ENCODE peak calls at places on chromosomes 5 and 9, in four cellular contexts. G is mammary epithelial cell, M is HL-60, Q is A549. D is an unnamed sample.

GRCh38 chr5:36369092-36369737 is 67.5 kb upstream of the RANBP3L start:
- DNase-seq in G (peak), Q (no peak), M (no peak), D (no peak)

GRCh38 chr5:117945261-117945660 is 1043.1 kb downstream of the DTWD2 start:
- DNase-seq in M (no peak), G (no peak), Q (no peak), D (no peak)

GRCh38 chr5:67552773-67553172 is 356.2 kb upstream of the CD180 start:
- DNase-seq in M (no peak), Q (no peak), G (no peak), D (no peak)

GRCh38 chr5:88144219-88145040 is 124.2 kb downstream of the TMEM161B start:
- DNase-seq in Q (no peak), M (no peak), G (no peak), D (peak)

GRCh38 chr5:73120222-73121108 is at the start of gene TMEM171:
- DNase-seq in G (peak), M (no peak), Q (peak), D (no peak)

GRCh38 chr5:35651002-35651756 is 33.5 kb downstream of the SPEF2 start:
- DNase-seq in Q (peak), M (no peak), G (peak), D (no peak)

GRCh38 chr5:154757647-154758406 is 2.6 kb downstream of the LARP1 start:
- DNase-seq in M (peak), Q (no peak), G (peak), D (no peak)

GRCh38 chr9:70480405-70480980 is 66.0 kb upstream of the KLF9 start:
- DNase-seq in Q (no peak), G (peak), M (no peak), D (peak)

GRCh38 chr9:121550569-121551512 is 51.2 kb upstream of the GGTA1 start:
- DNase-seq in Q (peak), M (peak), G (peak), D (no peak)

GRCh38 chr9:137070906-137071275 is 534 bp upstream of the SAPCD2 start:
- DNase-seq in Q (no peak), G (no peak), M (no peak), D (peak)

GRCh38 chr9:82031538-82032280 is 43.1 kb downstream of the SPATA31D1 start:
- DNase-seq in M (no peak), G (peak), Q (no peak), D (peak)

GRCh38 chr5:103424453-103425205 is 138.0 kb downstream of the NUDT12 start:
- DNase-seq in M (no peak), Q (no peak), G (no peak), D (no peak)

GRCh38 chr9:124725068-124725452 is 46.1 kb downstream of the NR6A1 start:
- DNase-seq in M (no peak), Q (no peak), G (no peak), D (no peak)

GRCh38 chr5:94968507-94969095 is 316.3 kb downstream of the MCTP1 start:
- DNase-seq in G (peak), Q (peak), M (peak), D (no peak)

GRCh38 chr9:94847486-94847885 is 121.0 kb downstream of the AOPEP start:
- DNase-seq in Q (no peak), G (peak), M (no peak), D (no peak)

GRCh38 chr9:2018764-2019548 is 3.8 kb downstream of the SMARCA2 start:
- DNase-seq in M (no peak), Q (no peak), G (peak), D (no peak)

GRCh38 chr5:172322028-172322965 is 38.7 kb upstream of the UBTD2 start:
- DNase-seq in M (no peak), G (peak), Q (no peak), D (no peak)

GRCh38 chr5:119336846-119337564 is 18.8 kb upstream of the TNFAIP8 start:
- DNase-seq in Q (no peak), M (no peak), G (no peak), D (no peak)
- H3K27ac ChIP-seq in Q (no peak), M (no peak), G (no peak), D (no peak)

GRCh38 chr5:79640571-79641055 is 28.4 kb downstream of the TENT2 start:
- DNase-seq in G (no peak), M (no peak), Q (no peak), D (no peak)
- H3K27ac ChIP-seq in G (no peak), M (no peak), Q (no peak), D (no peak)

GRCh38 chr5:169938439-169938838 is 41.9 kb downstream of the INSYN2B start:
- DNase-seq in M (no peak), G (no peak), Q (no peak), D (no peak)
- H3K27ac ChIP-seq in M (no peak), G (no peak), Q (no peak), D (no peak)

DNA sequence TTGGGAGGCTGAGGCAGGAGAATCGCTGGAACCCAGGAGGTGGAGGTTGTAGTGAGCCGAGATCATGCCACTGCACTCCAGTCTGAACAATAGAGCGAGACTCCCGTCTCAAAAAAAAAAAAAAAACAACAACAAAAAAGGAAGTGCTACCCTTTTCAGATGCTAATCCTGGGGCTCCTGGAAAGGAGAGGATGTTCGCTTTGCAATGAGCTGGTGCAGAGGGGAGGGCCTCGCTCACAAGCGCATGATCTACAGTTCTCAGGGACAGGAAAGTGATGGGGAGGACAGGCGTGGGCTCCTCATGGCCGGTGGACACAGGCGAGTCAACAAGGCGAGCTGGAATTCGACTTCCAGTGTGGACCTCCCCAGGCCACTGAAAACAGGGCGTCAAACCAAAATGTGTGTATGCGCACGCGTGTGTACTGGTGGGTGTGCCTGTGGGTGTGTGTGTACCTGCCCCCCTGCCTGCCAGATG is 54.2 kb downstream of the USP20 start:
- DNase-seq in M (peak), G (no peak), Q (no peak), D (no peak)
- H3K27ac ChIP-seq in M (peak), G (no peak), Q (no peak), D (peak)

DNA sequence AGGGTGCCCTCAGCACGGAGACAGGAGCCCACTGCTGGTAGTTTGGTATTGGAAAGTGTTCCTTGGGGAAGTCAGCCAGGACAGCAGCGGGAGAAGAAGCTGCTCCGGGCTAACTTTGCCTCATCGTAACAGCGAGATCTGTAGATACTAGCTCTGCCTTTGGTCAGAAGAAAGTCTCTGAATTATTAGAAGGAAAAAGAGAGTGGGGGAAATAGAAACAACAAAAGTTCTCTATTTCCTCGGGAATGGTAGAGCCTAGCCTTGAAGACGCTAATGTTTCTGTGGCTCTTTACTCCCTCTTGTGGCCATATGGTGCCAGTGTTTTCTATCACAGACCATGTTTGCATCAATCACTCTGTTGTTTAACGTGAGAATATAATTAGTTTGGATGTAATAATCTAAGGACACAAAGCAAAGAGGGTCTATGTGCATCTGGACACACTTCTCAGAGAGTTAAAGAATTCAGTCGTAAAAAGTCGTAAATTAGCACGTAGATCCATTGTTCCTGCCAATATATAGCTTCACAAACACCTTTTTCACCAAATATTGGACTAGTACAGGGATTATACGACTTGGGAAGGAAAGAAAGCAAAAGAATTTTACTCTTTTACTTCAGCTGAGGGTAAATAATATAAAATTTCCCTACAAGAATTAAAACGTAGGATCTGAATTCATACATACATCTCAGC is 40.2 kb upstream of the HSD17B4 start:
- DNase-seq in Q (peak), M (no peak), G (peak), D (peak)
- H3K27ac ChIP-seq in Q (peak), M (peak), G (peak), D (peak)

DNA sequence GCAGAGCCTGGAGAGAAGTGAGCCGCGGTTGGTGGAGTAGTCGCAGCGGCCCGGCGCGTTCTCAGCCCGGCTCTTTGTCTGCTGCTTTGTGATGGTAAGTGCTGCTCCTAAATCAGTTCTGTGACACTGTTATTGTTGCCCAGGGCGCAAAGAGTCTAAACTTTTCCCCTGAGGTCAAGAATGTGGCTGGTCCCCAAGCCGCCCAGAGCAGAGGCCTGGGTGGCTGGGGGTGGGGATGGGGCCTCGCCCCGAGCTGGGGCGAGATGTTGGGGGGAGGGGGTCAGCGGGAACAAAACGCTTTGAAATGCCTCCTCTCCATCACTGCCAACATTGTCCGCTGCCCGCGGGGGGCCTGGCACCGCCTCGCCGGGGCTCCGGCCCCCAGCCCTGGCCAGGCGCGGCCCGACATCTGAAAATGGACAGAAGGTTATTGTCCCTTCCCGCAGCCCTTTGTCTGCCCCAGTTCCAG is 11.7 kb upstream of the CERCAM start:
- DNase-seq in G (no peak), Q (no peak), M (no peak), D (peak)
- H3K27ac ChIP-seq in G (no peak), Q (no peak), M (no peak), D (peak)

DNA sequence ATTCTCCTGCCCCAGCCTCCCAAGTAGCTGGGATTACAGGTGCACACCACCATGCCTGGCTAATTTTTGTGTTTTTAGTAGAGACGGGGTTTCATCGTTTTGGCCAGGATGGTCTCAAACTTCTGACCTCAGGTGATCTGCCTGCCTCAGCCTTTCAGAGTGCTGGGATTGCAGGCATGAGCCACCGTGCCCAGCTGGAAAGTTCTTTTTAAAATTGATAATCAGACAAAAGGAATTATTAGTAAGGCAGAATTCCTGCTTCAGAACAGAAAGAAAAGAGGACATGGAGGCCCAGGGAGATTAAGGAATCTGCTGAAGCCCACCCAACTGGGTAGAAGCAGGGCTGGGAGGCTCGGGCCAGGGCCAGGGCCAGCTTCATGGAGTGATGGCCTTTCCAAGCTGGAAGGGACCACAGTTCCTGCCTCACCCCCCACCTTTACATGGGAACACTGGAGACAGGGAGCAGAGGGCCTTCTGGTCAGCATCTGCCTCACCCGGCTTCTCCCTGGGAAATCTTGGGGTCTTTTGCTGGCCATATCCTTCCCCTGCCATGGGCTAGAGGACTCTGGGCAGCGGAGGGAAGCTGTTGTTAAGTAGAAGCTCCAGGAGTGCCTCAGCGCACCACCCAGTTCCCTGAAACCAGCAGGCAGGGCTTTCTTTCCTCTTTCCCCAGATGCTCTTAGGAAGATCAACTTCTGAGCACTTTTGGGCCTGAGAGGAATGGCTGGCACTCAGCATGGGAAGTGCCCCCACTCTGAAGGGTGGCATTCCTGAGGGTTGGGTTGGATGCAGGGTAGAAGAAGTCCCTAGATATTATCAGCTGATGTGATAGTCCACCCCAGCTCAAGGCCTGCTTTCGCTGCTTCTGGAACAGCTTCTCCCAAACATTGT is 70.1 kb downstream of the RGS3 start:
- DNase-seq in Q (no peak), G (no peak), M (no peak), D (no peak)
- H3K27ac ChIP-seq in Q (no peak), G (no peak), M (no peak), D (no peak)

GRCh38 chr5:125272364-125272763 is 525.9 kb upstream of the ZNF608 start:
- DNase-seq in M (no peak), Q (no peak), G (no peak), D (no peak)

GRCh38 chr5:125277494-125278154 is 531.2 kb upstream of the ZNF608 start:
- DNase-seq in G (peak), Q (peak), M (no peak), D (no peak)

GRCh38 chr5:125276121-125276520 is 529.7 kb upstream of the ZNF608 start:
- DNase-seq in Q (no peak), G (no peak), M (no peak), D (no peak)

GRCh38 chr5:125274211-125274610 is 527.8 kb upstream of the ZNF608 start:
- DNase-seq in M (no peak), G (no peak), Q (no peak), D (no peak)

GRCh38 chr5:125274938-125275759 is 528.7 kb upstream of the ZNF608 start:
- DNase-seq in M (no peak), G (no peak), Q (no peak), D (no peak)
- H3K27ac ChIP-seq in M (no peak), G (no peak), Q (no peak), D (no peak)

DNA sequence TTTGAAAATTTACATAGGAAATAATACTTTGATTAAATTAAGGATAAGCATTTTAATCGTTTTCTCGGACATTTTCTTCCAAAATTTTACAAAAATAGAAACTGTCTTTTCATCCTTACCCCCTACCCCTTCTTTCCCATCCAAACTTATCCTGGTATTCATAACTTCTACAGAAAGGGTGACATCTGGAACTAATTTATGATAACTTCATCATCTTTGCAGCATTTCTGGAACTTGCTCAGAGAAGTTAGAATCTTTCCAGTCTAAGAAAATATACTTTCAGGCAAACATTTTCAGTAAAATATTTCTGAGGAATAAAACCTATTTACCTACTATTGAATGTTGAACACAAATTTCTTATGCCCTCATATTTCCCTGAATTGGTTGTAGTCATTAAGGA is 309.0 kb downstream of the MAN2A1 start:
- DNase-seq in G (no peak), M (no peak), Q (no peak), D (no peak)
- H3K27ac ChIP-seq in G (no peak), M (no peak), Q (no peak), D (no peak)

DNA sequence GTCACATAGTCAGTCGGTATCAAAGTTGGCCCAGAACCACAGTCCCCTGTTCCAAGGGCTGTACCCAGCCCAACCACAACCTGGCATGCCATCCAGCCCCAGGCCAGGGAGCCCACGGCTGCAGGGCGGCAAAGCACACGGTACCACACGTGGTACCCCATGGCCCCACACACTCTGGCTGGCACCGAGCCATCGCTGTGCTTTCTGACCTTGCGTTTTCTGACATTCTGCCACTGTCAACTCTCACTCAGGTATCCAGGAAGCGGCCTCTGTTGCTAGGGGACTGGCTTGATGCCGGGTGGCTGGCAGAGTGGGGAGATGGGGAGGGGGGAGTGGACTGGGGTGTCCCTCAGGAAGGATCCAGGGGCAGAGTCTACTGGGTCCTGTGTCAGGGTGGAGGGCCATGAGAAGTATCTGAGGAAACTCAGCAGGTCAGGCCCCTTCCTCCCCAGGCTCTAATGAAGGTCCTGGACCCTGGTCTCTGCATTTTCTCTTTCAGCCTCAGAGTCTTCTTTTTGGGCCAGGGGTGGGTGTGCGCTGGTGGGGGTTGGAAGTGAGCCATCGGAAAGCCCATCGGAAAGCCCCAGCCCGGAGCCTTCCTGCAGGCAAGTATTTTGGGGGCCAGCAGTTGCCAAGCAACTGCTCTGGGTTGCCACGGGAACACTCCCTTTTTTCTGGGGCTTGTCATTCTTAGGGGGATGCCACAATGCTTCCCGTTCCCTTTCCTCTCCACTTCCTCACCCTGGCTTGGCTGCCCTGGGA is 21.0 kb upstream of the RALGDS start:
- DNase-seq in M (no peak), G (no peak), Q (no peak), D (no peak)
- H3K27ac ChIP-seq in M (no peak), G (no peak), Q (no peak), D (peak)

D was measured in substantia nigra.